ENCODE peak calls at places on chromosomes 11 and 22, in six cellular contexts. A is sigmoid colon, Z is fibroblast of lung, K is colonic mucosa, E is IMR-90, V is OCI-LY7. R is an unnamed sample. For H3K4me1, H3K36me3 and H3K9me3, the result is how much of the 10 kb centered on the place peaks cover.

GRCh38 chr11:16791494-16791961 is 53.1 kb downstream of the C11orf58 start:
- DNase-seq in V (no peak), A (no peak), K (no peak), Z (peak), E (peak), R (no peak)

GRCh38 chr11:81989093-81989492 is 744.6 kb downstream of the FAM181B start:
- DNase-seq in K (no peak), A (no peak), Z (peak), V (no peak), E (no peak), R (no peak)

GRCh38 chr22:23767673-23768548 is at the start of gene CHCHD10:
- DNase-seq in K (peak), Z (peak), V (peak), E (peak), A (peak), R (peak)

GRCh38 chr11:67382481-67383136 is 9.2 kb upstream of the RAD9A start:
- DNase-seq in A (peak), E (peak), Z (peak), V (peak), K (peak), R (peak)

GRCh38 chr22:26592368-26593015 is 2.6 kb upstream of the TPST2 start:
- DNase-seq in E (no peak), A (no peak), K (peak), Z (no peak), V (peak), R (peak)

GRCh38 chr11:77411238-77411637 is 62.7 kb downstream of the PAK1 start:
- DNase-seq in V (no peak), E (peak), K (peak), A (peak), Z (peak), R (no peak)

GRCh38 chr11:2521681-2522630 is 77.1 kb downstream of the KCNQ1 start:
- DNase-seq in K (peak), Z (no peak), A (peak), E (no peak), V (no peak), R (no peak)

GRCh38 chr22:32469799-32470212 is 4.8 kb upstream of the FBXO7 start:
- DNase-seq in Z (peak), A (peak), K (no peak), E (peak), V (no peak), R (no peak)

GRCh38 chr11:37849731-37850130 is 1251.7 kb upstream of the RAG2 start:
- DNase-seq in V (no peak), A (no peak), K (no peak), E (no peak), Z (no peak), R (no peak)

GRCh38 chr11:1899686-1900085 is 8.0 kb upstream of the PRR33 start:
- DNase-seq in Z (no peak), E (no peak), A (no peak), V (no peak), K (no peak), R (no peak)

GRCh38 chr11:133898770-133899115 is 53.4 kb upstream of the SPATA19 start:
- DNase-seq in Z (no peak), A (peak), E (no peak), K (no peak), V (no peak), R (no peak)

GRCh38 chr11:78715639-78716311 is 141.1 kb upstream of the NARS2 start:
- DNase-seq in A (no peak), K (peak), V (peak), Z (peak), E (peak), R (no peak)

GRCh38 chr22:44884968-44885805 is 124.6 kb downstream of the PHF21B start:
- DNase-seq in Z (no peak), E (no peak), V (no peak), A (peak), K (no peak), R (no peak)

GRCh38 chr11:35540526-35540925 is 15.1 kb upstream of the PAMR1 start:
- DNase-seq in A (no peak), Z (peak), E (peak), K (no peak), V (no peak), R (no peak)

GRCh38 chr11:659532-660085 is 22.5 kb downstream of the DRD4 start:
- DNase-seq in K (no peak), V (no peak), E (no peak), A (no peak), Z (no peak), R (no peak)

GRCh38 chr11:124086447-124086846 is 28.8 kb upstream of the VWA5A start:
- DNase-seq in E (no peak), K (no peak), V (no peak), Z (no peak), A (no peak), R (no peak)

GRCh38 chr11:10606536-10607208 is 38.2 kb upstream of the LYVE1 start:
- DNase-seq in A (no peak), E (peak), K (peak), Z (peak), V (no peak), R (peak)

GRCh38 chr11:64352099-64353005 is 6.6 kb upstream of the RPS6KA4 start:
- DNase-seq in K (no peak), E (no peak), V (no peak), Z (no peak), A (no peak), R (no peak)

GRCh38 chr11:70603756-70604211 is 205.5 kb downstream of the CTTN start:
- DNase-seq in V (no peak), K (no peak), A (no peak), E (no peak), Z (no peak), R (no peak)

GRCh38 chr11:693415-693831 is 1.6 kb downstream of the DEAF1 start:
- DNase-seq in K (no peak), Z (no peak), A (no peak), E (no peak), V (no peak), R (no peak)

GRCh38 chr22:29329581-29329980 is 14.1 kb upstream of the RASL10A start:
- DNase-seq in A (no peak), Z (no peak), E (no peak), V (no peak), K (no peak), R (no peak)

GRCh38 chr11:114209343-114209742 is 86.9 kb upstream of the NNMT start:
- DNase-seq in Z (no peak), E (no peak), A (no peak), K (no peak), V (no peak), R (no peak)

GRCh38 chr11:116693206-116694016 is 79.4 kb downstream of the BUD13 start:
- DNase-seq in Z (no peak), A (peak), K (peak), E (no peak), V (no peak), R (no peak)

GRCh38 chr11:12045914-12046635 is 37.6 kb upstream of the DKK3 start:
- DNase-seq in E (peak), V (no peak), K (no peak), A (no peak), Z (no peak), R (no peak)

GRCh38 chr11:71193431-71193830 is 58.9 kb downstream of the SHANK2 start:
- DNase-seq in A (no peak), Z (no peak), V (no peak), E (no peak), K (no peak), R (no peak)

GRCh38 chr22:31962392-31963113 is 18.2 kb downstream of the YWHAH start:
- DNase-seq in Z (no peak), A (peak), K (no peak), E (no peak), V (no peak), R (no peak)

GRCh38 chr11:125679397-125679796 is 1.2 kb downstream of the ACRV1 start:
- DNase-seq in Z (no peak), K (no peak), V (peak), E (peak), A (no peak), R (no peak)

GRCh38 chr11:105151936-105152554 is 12.5 kb upstream of the CARD18 start:
- DNase-seq in K (no peak), E (peak), A (no peak), V (no peak), Z (peak), R (no peak)

GRCh38 chr11:78574386-78575381 is at the start of gene NARS2:
- DNase-seq in K (peak), V (peak), E (peak), Z (peak), A (peak), R (peak)

GRCh38 chr11:35246725-35247124 is 107.8 kb downstream of the CD44 start:
- DNase-seq in E (peak), Z (peak), V (no peak), A (peak), K (no peak), R (no peak)

GRCh38 chr11:75422248-75423231 is 10.5 kb downstream of the KLHL35 start:
- DNase-seq in E (peak), V (no peak), Z (no peak), K (peak), A (no peak), R (no peak)

GRCh38 chr22:43230983-43231723 is 44.2 kb upstream of the TTLL12 start:
- DNase-seq in Z (peak), V (peak), A (no peak), K (peak), E (peak), R (peak)

GRCh38 chr11:110314366-110315095 is 18.1 kb upstream of the RDX start:
- DNase-seq in Z (no peak), K (no peak), V (no peak), A (no peak), E (no peak), R (no peak)

GRCh38 chr11:69535928-69536327 is 54.5 kb downstream of the LINC01488 start:
- DNase-seq in K (no peak), V (no peak), A (peak), Z (no peak), E (no peak), R (no peak)

GRCh38 chr22:24550028-24550901 is 4.7 kb downstream of the GUCD1 start:
- DNase-seq in A (no peak), V (no peak), Z (no peak), K (peak), E (no peak), R (no peak)

GRCh38 chr11:128504489-128504888 is 82.9 kb downstream of the ETS1 start:
- DNase-seq in V (no peak), K (no peak), Z (peak), E (no peak), A (no peak), R (no peak)

GRCh38 chr11:128505449-128506058 is 81.8 kb downstream of the ETS1 start:
- DNase-seq in A (no peak), V (no peak), K (no peak), Z (no peak), E (no peak), R (no peak)

GRCh38 chr11:128501576-128502549 is 85.5 kb downstream of the ETS1 start:
- DNase-seq in Z (peak), K (no peak), V (no peak), A (no peak), E (peak), R (no peak)

GRCh38 chr11:128502736-128503135 is 84.6 kb downstream of the ETS1 start:
- DNase-seq in E (peak), V (no peak), Z (peak), K (no peak), A (no peak), R (no peak)

DNA sequence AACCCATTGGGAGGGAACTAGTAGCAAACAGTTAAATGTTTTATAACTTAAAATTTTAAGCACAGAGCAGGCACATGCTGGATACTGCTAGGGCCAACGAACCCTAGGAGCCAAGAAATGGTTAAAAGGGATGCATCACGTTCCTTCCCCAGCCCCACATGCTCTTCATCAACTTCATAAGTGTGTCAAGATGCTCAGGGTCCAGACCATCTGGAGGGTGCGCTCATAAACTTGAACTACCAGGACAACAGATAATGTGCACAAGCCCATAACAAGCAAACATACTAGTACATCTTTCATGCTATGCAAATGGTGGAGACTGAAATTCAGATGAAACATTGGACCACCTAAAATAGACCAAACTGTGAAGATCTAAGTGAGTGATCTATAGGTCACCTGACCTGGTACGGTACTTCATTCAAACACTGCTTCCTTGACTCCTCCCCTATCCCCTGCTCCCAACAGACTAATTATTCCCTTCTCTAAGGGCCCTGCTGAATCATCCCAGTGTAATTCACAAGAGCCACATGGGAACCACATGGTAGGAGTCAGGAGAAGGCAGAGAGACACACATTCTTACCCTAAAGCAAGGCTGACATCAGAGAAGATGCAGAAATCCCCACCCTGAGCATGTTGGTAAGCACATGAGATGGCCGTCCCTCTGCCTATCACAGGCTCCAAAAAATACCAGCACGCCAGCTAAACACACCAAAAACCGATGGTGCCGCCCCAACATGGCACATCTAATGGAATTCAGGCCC is 83.9 kb downstream of the ETS1 start:
- DNase-seq in A (no peak), E (peak), Z (peak), V (no peak), K (no peak), R (no peak)
- H3K4me1 ChIP-seq in A (half or more), E (half or more), Z (half or more), V (half or more), K (under half), R (half or more)

GRCh38 chr11:128470081-128470480 is 117.3 kb downstream of the ETS1 start:
- DNase-seq in K (no peak), V (peak), Z (no peak), A (no peak), E (no peak), R (peak)

GRCh38 chr11:128469220-128469619 is 118.1 kb downstream of the ETS1 start:
- DNase-seq in Z (no peak), V (peak), K (no peak), A (no peak), E (no peak), R (peak)

GRCh38 chr11:128467041-128467440 is 120.3 kb downstream of the ETS1 start:
- DNase-seq in Z (no peak), A (no peak), K (no peak), E (no peak), V (no peak), R (no peak)

GRCh38 chr11:128467610-128468041 is 119.7 kb downstream of the ETS1 start:
- DNase-seq in A (peak), Z (peak), E (peak), V (no peak), K (no peak), R (peak)

DNA sequence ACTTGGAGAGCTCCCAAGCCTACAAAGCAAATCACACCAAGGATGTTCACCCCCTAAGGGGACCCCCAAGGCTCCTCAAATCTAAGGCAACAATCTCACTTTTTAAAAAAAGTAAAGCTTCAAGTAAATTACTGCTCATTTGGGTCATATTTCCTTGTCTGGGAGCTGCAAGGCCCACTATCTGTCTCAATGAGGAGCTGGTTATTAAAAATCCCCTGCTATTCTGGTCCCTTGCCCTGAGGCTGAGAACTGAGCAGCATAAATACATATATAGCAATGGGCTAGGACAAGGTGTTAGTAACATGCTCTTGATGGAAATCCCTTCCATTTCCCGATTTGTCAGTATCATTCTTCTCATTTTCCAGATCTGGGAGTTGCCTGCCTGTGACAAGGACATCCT is 119.3 kb downstream of the ETS1 start:
- DNase-seq in Z (no peak), K (no peak), A (no peak), V (no peak), E (no peak), R (no peak)
- H3K36me3 ChIP-seq in Z (under half), K (under half), A (under half), V (half or more), E (under half), R (half or more)

GRCh38 chr11:50072226-50073112 is 39.8 kb downstream of the OR4C45 start:
- DNase-seq in K (no peak), Z (no peak), A (no peak), E (no peak), V (no peak), R (no peak)
- H3K9me3 ChIP-seq in K (under half), Z (under half), A (under half), E (under half), V (under half), R (under half)

GRCh38 chr11:102120437-102120935 is 10.2 kb downstream of the YAP1 start:
- DNase-seq in K (no peak), Z (peak), E (peak), A (no peak), V (no peak), R (no peak)
- H3K4me1 ChIP-seq in K (under half), Z (under half), E (under half), A (half or more), V (under half), R (under half)

DNA sequence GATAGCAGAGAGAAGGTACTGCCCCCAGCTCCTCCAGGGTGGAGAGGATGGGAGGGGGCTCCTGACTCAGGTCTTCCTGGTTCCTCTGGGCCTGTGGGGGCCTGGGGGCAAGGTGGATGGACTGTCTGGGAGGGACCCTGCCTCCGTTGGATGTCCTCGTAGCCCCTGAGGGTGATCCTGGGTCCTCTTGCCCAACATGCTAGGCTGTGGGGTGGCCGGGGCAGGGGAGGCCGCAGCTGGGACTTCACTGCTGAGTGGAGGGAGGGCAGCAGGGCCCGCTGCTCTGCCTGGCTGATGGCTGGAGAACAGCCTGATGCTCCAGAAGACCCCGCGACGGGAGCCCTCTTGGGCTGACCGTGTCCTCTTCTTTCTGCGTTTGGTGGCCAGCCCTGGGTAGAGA is 13.4 kb downstream of the FRMD8 start:
- DNase-seq in E (no peak), A (no peak), K (no peak), V (no peak), Z (no peak), R (no peak)
- H3K36me3 ChIP-seq in E (half or more), A (half or more), K (under half), V (half or more), Z (under half), R (half or more)

DNA sequence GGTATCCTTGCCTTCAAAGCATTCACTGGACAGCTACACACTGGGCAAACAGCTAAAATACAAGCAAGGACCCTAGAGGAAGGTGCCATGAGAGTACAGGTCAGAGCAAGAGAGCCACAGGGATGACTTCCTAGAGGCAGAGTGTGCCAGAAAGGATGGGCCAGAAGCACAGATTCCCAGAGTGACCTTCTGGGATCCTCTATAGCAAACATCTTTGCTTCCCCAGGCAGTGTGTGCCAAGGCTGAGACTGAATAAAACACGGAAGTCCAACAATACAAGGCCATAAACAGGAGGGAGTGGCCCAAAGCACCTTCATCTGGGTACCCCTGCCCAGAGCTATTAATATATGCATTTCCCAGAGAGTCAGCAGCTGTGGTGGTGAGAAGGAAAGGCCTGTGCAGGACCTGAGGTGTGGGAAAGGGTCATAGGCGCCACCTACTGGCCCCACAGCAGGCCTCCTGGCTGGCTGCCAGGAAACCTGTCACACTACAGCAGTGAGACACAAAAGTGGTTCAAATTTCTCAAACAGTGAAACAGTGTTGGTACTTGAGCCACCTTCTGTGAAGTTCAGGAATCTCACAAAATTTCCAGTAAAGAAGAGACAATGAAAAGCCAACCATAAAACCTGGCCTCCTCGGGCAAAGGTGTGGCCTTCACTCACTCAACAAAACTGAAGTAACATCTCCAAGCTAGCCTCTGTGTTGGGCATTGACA is 20.3 kb downstream of the CLPB start:
- DNase-seq in A (peak), V (peak), K (peak), Z (peak), E (peak), R (peak)
- H3K9me3 ChIP-seq in A (under half), V (under half), K (under half), Z (under half), E (under half), R (under half)

GRCh38 chr11:128523616-128524015 is 63.7 kb downstream of the ETS1 start:
- DNase-seq in Z (peak), K (no peak), A (no peak), V (no peak), E (peak), R (no peak)
- H3K4me1 ChIP-seq in Z (under half), K (under half), A (under half), V (half or more), E (under half), R (half or more)

DNA sequence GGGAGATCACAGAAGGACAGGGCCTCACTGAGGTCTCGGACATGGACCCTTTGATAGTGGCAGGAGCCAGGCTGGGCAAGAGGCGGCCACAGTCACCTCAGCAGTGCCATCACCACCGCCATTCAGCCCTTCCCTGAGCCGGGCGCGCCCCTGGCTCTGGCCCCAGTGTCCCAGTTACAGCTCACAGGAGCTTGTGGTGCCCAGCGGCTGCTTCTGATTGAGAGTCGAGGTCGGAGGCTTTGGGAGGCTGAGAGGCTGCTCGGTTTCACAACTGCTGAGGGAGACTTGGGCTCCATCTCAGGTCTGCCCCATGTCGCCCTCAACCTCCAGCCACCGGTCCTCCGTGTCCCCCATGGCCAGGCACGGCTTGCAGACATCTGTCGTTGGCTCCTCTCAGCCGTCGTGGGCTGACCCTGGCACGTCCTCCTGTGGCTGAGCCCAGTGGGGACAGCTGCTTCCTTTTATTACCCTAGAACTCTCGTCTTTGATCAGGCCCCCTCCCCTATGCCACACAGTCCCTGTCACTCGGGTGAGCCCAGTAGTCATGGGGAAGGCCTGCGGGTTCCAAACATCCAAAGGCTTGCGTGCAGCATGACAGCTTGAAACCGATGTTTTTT is 28.5 kb upstream of the PPP6R3 start:
- DNase-seq in Z (no peak), E (no peak), V (no peak), K (no peak), A (no peak), R (no peak)
- H3K36me3 ChIP-seq in Z (under half), E (half or more), V (under half), K (under half), A (half or more), R (under half)